ENCODE peak calls at places on chromosomes 4 and X, in seven cellular contexts. U, G, Q, Y, K, D and A are unnamed samples.

GRCh38 chr4:144376905-144377304 is 236.4 kb upstream of the GYPA start:
- DNase-seq in D (no peak), Y (no peak), K (no peak), G (no peak), Q (no peak), U (no peak), A (no peak)

GRCh38 chr4:57182132-57182874 is 72.1 kb upstream of the IGFBP7 start:
- DNase-seq in Q (no peak), Y (peak; percentile 68), U (no peak), D (no peak), K (no peak), G (no peak), A (no peak)

GRCh38 chr4:7811536-7812190 is 128.0 kb downstream of the AFAP1 start:
- DNase-seq in Y (peak; percentile 75), G (peak; percentile 60), K (no peak), D (peak; percentile 71), Q (peak; percentile 83), U (no peak), A (no peak)

GRCh38 chr4:173272987-173273386 is 61.2 kb downstream of the HMGB2 start:
- DNase-seq in K (no peak), Q (peak; percentile 47), G (no peak), D (no peak), Y (no peak), U (no peak), A (no peak)

GRCh38 chr4:145234086-145234694 is 53.8 kb upstream of the OTUD4 start:
- DNase-seq in K (peak; percentile 69), Y (no peak), G (peak; percentile 31), U (peak; percentile 10), Q (peak; percentile 55), D (no peak), A (no peak)

GRCh38 chrX:16628954-16629595 is 20.9 kb upstream of the S100G start:
- DNase-seq in K (no peak), Q (no peak), G (no peak), Y (no peak), D (no peak), U (no peak), A (no peak)

GRCh38 chrX:151735219-151735618 is 673 bp downstream of the CNGA2 start:
- DNase-seq in Y (no peak), K (no peak), D (no peak), G (no peak), Q (no peak), U (no peak), A (no peak)

GRCh38 chr4:915041-915474 is 17.1 kb downstream of the GAK start:
- DNase-seq in U (no peak), Q (no peak), K (no peak), D (no peak), G (peak; percentile 9), Y (peak; percentile 15), A (no peak)

GRCh38 chr4:17597517-17597916 is 16.9 kb upstream of the MED28 start:
- DNase-seq in G (peak; percentile 50), Y (no peak), K (peak; percentile 28), U (no peak), D (no peak), Q (peak; percentile 6), A (no peak)

GRCh38 chr4:129223955-129224354 is 128.0 kb downstream of the C4orf33 start:
- DNase-seq in D (no peak), K (no peak), Y (no peak), Q (no peak), G (no peak), U (no peak), A (no peak)

GRCh38 chr4:47203593-47203992 is 172.2 kb downstream of the GABRB1 start:
- DNase-seq in G (no peak), D (no peak), U (no peak), K (no peak), Q (no peak), Y (no peak), A (no peak)

GRCh38 chr4:110865611-110866254 is 242.9 kb upstream of the PITX2 start:
- DNase-seq in Y (no peak), U (no peak), G (no peak), Q (peak; percentile 91), D (no peak), K (no peak), A (no peak)

GRCh38 chr4:110287130-110287529 is 88.7 kb upstream of the ELOVL6 start:
- DNase-seq in Q (peak; percentile 64), G (no peak), U (no peak), D (no peak), Y (no peak), K (peak; percentile 6), A (no peak)

GRCh38 chrX:68498508-68499379 is at the start of gene YIPF6:
- DNase-seq in G (peak; percentile 84), Y (peak; percentile 82), U (peak; percentile 39), Q (peak; percentile 67), D (peak; percentile 77), K (peak; percentile 83), A (peak; percentile 87)

GRCh38 chr4:147891476-147892115 is 159.7 kb downstream of the ARHGAP10 start:
- DNase-seq in Y (no peak), K (no peak), U (no peak), Q (peak; percentile 47), D (no peak), G (no peak), A (no peak)

GRCh38 chrX:133926099-133926498 is 59.3 kb downstream of the GPC3 start:
- DNase-seq in Q (no peak), G (no peak), K (no peak), Y (no peak), D (no peak), U (no peak), A (no peak)

GRCh38 chr4:98546910-98547544 is 111.4 kb downstream of the TSPAN5 start:
- DNase-seq in Y (no peak), U (no peak), G (no peak), D (peak; percentile 76), K (no peak), Q (peak; percentile 83), A (no peak)

DNA sequence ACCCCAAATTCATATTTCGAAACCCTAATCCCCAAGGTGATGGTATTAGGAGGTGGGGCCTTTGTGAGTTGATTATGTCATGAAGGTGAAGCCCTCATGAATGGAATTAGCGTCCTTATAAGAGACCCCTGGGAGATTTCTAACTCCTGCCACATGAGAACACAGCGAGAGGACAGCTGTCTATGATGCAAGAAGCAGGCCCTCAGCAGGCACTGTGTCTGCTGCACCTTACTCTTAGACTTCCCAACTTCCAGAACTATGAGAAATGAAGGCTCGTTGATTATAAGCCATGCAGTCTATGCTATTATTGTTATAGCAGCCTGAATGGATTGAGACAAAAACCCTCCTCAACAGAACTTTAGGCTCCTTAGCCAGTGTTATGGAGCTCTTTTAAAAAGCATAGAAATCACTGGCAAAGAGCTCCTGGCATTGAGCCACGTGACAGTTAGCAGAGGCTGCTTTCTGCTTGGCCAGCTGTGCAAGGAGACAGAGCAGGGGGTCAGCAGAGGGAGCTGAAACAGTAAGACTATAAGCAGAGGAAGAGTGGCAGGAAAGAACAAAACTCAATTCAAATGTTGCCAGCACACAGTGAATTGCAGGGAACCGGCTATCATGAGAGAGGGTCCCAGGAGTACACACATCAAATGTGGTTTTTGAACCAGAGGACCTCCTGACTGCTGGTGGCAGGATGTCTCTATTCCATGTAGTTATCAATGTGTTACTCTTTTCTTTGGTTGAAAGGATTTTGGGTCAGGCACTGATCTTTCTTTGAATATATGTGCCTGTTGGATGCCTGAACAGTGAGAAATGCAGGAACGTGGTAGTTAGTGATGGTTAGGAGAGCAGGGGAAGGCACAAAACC is 219.3 kb upstream of the FAT1 start:
- DNase-seq in Q (peak; percentile 29), G (no peak), D (peak; percentile 49), K (no peak), Y (no peak), U (no peak), A (no peak)
- TF ChIP-seq CTCF in Q (no peak), G (no peak), D (no peak), K (no peak), Y (no peak), U (no peak), A (no peak)

DNA sequence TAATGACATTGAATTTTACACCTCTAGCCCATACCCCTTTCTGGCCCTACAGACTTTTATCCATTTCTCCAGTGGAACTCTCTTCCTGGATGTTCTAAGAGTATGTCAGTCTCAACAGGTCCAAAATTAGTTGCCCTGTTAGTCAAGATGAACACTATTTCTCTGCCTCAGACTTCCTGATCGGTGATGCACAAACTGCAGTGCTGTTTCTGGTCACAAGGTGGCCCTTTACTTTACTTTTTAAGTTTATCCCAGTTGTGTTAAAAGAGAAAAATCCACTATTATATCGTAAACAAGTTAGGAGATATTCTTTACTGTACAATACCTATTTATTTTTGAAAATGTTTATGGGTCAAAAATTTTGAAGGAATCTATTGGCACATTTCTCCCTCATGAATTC is 13.1 kb downstream of the TCEAL7 start:
- DNase-seq in K (peak; percentile 43), G (no peak), D (peak; percentile 60), U (peak; percentile 5), Q (peak; percentile 39), Y (no peak), A (no peak)
- TF ChIP-seq CTCF in K (peak; percentile 36), G (peak; percentile 31), D (peak; percentile 15), U (peak; percentile 58), Q (peak; percentile 74), Y (peak; percentile 64), A (peak; percentile 24)

DNA sequence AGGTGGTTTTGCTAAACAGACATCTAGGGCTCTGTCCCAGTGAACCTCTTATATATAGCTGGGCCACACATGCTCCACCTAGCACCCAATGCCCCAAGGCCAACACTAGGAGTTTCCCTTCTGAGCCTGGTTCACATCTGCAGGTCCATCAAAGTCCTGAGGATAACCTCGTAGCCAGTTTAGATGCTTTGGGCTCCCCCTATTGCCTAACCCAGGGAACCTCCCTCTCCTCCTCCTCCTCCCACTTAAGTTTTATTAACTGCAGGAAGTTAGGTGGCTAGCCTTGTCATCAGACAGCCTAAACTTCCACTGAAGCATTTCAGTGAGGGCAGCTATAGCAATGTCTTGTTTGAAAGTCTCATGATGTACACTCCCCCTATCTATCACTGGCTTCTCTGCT is 88.0 kb downstream of the GUCY2F start:
- DNase-seq in Y (no peak), Q (no peak), D (no peak), G (no peak), U (no peak), K (no peak), A (no peak)
- TF ChIP-seq CTCF in Y (no peak), Q (peak; percentile 8), D (no peak), G (no peak), U (no peak), K (no peak), A (no peak)

GRCh38 chr4:172202480-172203076 is 389.4 kb downstream of the GALNTL6 start:
- DNase-seq in G (no peak), D (no peak), U (no peak), K (peak; percentile 2), Q (peak; percentile 50), Y (no peak), A (no peak)
- TF ChIP-seq CTCF in G (no peak), D (no peak), U (no peak), K (no peak), Q (peak; percentile 90), Y (peak; percentile 14), A (peak; percentile 60)

DNA sequence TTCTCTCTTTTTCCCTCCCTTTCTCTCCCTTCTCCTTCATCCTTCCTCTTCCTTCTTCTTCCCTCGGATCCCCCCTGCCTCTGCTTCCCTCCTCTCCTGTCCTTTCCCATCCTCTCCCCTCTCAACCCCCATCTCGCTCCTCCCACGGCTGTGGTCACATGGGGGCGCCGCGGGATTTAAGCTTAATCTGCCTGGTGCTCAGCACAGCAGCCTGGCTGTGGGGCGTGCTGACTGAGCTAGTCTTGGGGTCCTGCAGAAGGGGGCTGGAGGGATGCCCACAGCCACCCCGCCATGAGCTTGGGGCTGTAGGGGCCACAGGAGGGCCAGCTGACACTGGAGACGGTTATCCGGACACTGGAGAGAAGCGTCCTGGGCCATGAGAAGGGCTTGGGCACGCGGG is 10.7 kb downstream of the SMIM10L2A start:
- DNase-seq in G (no peak), K (no peak), D (no peak), Y (no peak), Q (no peak), U (no peak), A (no peak)
- TF ChIP-seq CTCF in G (no peak), K (no peak), D (no peak), Y (no peak), Q (no peak), U (no peak), A (no peak)